ENCODE peak calls at places on chromosomes 12 and 14, in six cellular contexts. B is AG04450, M is astrocyte of the spinal cord, P is astrocyte, C is uterus, Y is fibroblast of lung. U is an unnamed sample.

GRCh38 chr12:71958056-71958455 is 19.4 kb downstream of the TPH2 start:
- DNase-seq in M (peak), B (no peak), P (peak), C (no peak), Y (peak), U (no peak)

GRCh38 chr14:37985826-37986470 is 221.8 kb upstream of the SSTR1 start:
- DNase-seq in C (no peak), Y (peak), B (peak), P (peak), M (peak), U (peak)

GRCh38 chr12:28063355-28063885 is 90.9 kb upstream of the PTHLH start:
- DNase-seq in P (no peak), M (no peak), Y (no peak), C (no peak), B (no peak), U (no peak)

GRCh38 chr14:89419973-89420482 is 3.0 kb upstream of the FOXN3 start:
- DNase-seq in B (no peak), C (no peak), P (no peak), Y (no peak), M (no peak), U (no peak)

GRCh38 chr12:56593909-56594621 is 36.1 kb downstream of the BAZ2A start:
- DNase-seq in Y (peak), C (peak), P (peak), M (peak), B (peak), U (peak)

GRCh38 chr12:45615268-45615667 is 114.2 kb upstream of the ARID2 start:
- DNase-seq in Y (peak), M (peak), P (peak), C (no peak), B (peak), U (peak)

GRCh38 chr14:63204407-63205280 is at the start of gene RHOJ:
- DNase-seq in P (peak), B (no peak), Y (peak), M (peak), C (peak), U (no peak)

GRCh38 chr12:45284096-45284901 is 68.4 kb downstream of the ANO6 start:
- DNase-seq in Y (peak), M (peak), P (peak), B (peak), C (no peak), U (no peak)

GRCh38 chr12:67630373-67631088 is 18.0 kb upstream of the DYRK2 start:
- DNase-seq in P (no peak), B (no peak), M (peak), Y (peak), C (peak), U (no peak)

GRCh38 chr12:20801035-20801434 is 9.5 kb upstream of the SLCO1B3 start:
- DNase-seq in C (no peak), B (no peak), M (no peak), Y (no peak), P (no peak), U (no peak)

GRCh38 chr12:71755146-71755892 is 656 bp downstream of the RAB21 start:
- DNase-seq in M (peak), B (no peak), P (peak), Y (peak), C (peak), U (peak)

GRCh38 chr14:102949062-102949800 is 26.8 kb downstream of the AMN start:
- DNase-seq in P (peak), Y (peak), M (no peak), B (no peak), C (no peak), U (no peak)

GRCh38 chr14:61565836-61566536 is 129.3 kb upstream of the HIF1A start:
- DNase-seq in P (peak), B (no peak), Y (peak), C (no peak), M (peak), U (peak)

GRCh38 chr12:64407342-64408223 is 3.4 kb downstream of the XPOT start:
- DNase-seq in B (no peak), C (no peak), M (no peak), Y (no peak), P (no peak), U (no peak)

DNA sequence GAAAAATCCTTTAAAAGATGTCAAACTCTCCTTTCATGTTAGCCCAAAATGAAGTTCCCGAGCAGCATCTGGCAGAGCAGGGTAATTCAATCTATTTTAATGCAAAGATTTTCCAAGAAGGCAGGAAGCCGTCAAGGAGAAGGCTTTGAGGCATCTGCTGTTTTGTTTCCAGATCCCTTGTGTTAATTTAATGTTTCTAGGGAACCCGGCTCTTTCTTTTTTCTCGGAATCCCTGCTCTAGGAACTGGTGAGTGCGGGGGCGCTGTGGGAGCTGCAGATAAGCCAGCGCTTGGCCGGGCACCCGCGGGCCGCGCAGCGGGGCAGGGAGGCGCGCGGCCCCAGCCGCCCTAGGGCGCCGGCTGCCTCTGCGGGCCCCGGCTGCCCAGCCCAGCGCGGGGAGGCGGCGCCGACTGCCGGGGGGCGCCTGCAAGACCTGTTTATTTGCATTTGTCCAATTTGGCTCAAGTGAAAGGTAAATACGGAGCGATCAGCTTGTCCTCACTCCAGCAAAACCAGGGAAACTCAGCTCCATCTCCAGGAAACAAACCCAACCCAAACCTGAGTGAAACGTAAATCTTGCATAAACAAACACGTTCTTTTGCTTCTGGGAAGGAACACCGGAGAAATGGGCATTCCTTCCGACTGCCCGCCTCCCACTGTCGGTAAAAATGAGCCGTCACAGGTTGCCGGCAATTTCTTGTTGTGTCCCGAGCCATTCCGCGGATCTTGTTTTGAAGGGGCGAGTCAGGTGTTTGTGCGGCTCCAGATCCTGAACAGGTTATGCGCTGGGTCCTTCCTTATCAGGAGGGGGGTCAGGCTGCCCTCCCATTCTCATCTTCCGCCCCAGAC is 65.1 kb downstream of the CRADD start:
- DNase-seq in P (peak), Y (peak), M (peak), B (peak), C (peak), U (peak)
- TF ChIP-seq CTCF in P (peak), Y (peak), M (peak), B (peak), C (peak), U (peak)

DNA sequence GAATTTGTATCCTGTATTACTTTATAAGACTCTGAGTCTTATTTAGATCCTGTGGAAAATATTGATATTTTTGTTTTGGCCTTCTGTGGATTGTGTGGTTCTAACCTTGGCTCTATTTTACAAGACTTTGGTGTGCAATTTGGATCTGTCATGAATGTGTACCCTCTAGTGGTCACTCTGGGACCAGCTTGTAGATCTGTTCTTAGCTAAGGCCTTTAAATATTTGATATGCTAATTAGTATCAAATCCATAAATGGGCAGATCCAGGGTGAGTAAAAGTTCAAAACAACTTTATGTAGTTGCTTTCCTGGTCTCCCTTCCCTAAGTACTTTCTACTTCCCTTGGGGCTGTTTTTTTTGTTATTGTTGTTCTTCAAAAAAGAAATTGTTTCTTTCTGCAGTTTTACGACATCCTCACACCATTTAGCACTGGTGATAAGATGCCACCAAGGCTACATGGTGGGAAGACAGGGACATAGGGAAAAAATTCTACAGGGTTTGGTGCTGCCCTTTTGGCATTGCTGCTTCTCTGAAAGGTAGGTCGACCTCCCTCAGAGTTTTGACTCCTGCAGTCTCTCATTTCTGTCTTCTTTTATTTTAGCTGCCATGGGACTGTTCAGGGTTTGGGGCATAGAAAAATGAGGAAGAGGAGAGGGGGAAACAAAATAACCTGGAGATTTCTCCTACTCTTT is 238.5 kb downstream of the GPHN start:
- DNase-seq in P (peak), B (peak), Y (peak), M (peak), C (no peak), U (peak)
- TF ChIP-seq CTCF in P (peak), B (peak), Y (peak), M (peak), C (peak), U (peak)

GRCh38 chr14:100030441-100031153 is 34.6 kb upstream of the EVL start:
- DNase-seq in M (peak), Y (peak), B (peak), C (peak), P (peak), U (peak)

GRCh38 chr14:100032749-100033148 is 32.5 kb upstream of the EVL start:
- DNase-seq in M (no peak), B (no peak), C (no peak), P (no peak), Y (no peak), U (no peak)

GRCh38 chr14:100027771-100028490 is 37.3 kb upstream of the EVL start:
- DNase-seq in M (no peak), C (no peak), B (no peak), P (peak), Y (peak), U (no peak)

GRCh38 chr14:100031506-100032281 is 33.5 kb upstream of the EVL start:
- DNase-seq in Y (peak), B (peak), C (peak), M (peak), P (peak), U (peak)

GRCh38 chr14:100028990-100029677 is 36.1 kb upstream of the EVL start:
- DNase-seq in Y (peak), M (peak), B (no peak), C (no peak), P (peak), U (no peak)
- TF ChIP-seq CTCF in Y (peak), M (peak), B (no peak), C (no peak), P (no peak), U (peak)

DNA sequence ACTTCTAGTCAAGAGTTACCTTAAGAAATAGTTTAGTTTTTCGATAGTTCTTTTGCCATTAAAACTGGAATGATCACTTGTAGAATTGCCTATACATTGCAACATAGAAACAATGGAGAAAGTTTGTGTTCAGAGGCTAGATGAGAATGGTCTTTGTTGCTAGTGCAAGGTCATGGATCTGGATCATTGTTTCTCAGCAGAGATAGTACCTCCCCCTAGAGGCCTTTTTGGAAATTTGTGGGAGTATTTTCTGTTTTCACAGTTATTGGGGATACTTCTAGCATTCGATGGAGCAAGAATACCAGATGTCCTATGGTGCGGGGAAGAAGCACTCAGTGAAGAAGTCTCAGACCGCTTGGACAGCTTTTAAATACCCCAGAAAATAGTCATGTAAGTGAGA is 138.8 kb upstream of the HMGA2 start:
- DNase-seq in M (peak), B (no peak), Y (no peak), P (no peak), C (no peak), U (peak)
- TF ChIP-seq CTCF in M (peak), B (peak), Y (peak), P (peak), C (peak), U (peak)

DNA sequence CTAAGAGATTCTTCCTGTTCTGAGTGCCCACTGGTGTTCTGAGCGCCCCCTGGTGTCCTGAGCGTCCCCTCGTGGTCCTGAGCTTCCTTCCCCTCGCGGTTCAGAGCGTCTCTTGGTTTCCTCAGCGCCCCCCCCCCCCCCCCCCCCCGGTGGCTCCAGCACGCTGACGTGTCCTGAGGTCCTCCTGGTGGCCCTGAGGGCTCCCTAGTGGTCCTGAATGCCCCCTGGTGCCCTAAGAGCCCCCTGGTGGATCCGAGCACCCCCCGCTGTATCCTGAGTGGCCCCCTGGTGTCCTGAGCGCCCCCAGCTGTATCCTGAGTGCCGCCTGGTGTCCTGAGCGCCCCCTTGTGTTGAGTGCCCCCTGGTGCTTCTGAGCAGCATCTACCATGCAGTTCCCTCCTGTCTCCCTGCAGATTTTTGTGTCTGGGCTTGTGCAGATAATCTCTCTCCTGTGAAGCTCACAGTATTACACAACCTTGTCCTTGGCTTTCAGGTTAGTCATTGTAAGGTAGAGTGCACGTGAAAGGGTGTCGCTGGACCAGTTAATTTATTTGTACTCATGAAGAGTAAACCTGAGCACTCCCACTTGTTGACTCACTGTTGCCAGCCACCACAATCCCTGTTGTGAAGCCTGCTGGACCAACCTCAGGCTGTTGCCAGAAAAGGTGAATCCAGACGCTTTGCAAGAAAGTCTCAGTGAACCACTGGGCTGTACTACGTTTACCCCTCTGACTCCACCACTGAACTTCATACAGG is 1168.4 kb downstream of the TMEM121 start:
- DNase-seq in B (no peak), C (no peak), Y (no peak), P (no peak), M (no peak), U (peak)
- TF ChIP-seq CTCF in B (no peak), C (no peak), Y (no peak), P (no peak), M (no peak), U (no peak)

GRCh38 chr12:2460051-2460450 is 334.7 kb upstream of the FKBP4 start:
- DNase-seq in C (no peak), P (peak), M (no peak), B (no peak), Y (peak), U (no peak)

GRCh38 chr12:2458113-2458414 is 336.7 kb upstream of the FKBP4 start:
- DNase-seq in Y (no peak), M (no peak), C (no peak), B (no peak), P (no peak), U (no peak)

GRCh38 chr12:2461645-2462044 is 333.1 kb upstream of the FKBP4 start:
- DNase-seq in C (no peak), B (no peak), P (no peak), Y (no peak), M (no peak), U (no peak)

GRCh38 chr12:2462087-2462486 is 332.7 kb upstream of the FKBP4 start:
- DNase-seq in P (no peak), Y (no peak), B (no peak), C (no peak), M (no peak), U (no peak)

GRCh38 chr12:2461046-2461445 is 333.7 kb upstream of the FKBP4 start:
- DNase-seq in C (no peak), P (no peak), Y (no peak), B (no peak), M (no peak), U (no peak)
- TF ChIP-seq CTCF in C (no peak), P (no peak), Y (no peak), B (no peak), M (no peak), U (no peak)

GRCh38 chr12:124557518-124558223 is 9.7 kb downstream of the NCOR2 start:
- DNase-seq in Y (no peak), P (no peak), C (no peak), B (no peak), M (no peak), U (no peak)
- TF ChIP-seq CTCF in Y (no peak), P (no peak), C (no peak), B (no peak), M (no peak), U (no peak)

GRCh38 chr12:2879853-2880252 is 2.8 kb downstream of the RHNO1 start:
- DNase-seq in C (no peak), P (no peak), B (no peak), Y (no peak), M (no peak), U (no peak)

GRCh38 chr12:2876431-2877046 is 435 bp downstream of the FOXM1 start:
- DNase-seq in B (no peak), P (no peak), C (no peak), Y (peak), M (peak), U (peak)

GRCh38 chr12:2877959-2878732 is 1.1 kb downstream of the RHNO1 start:
- DNase-seq in P (no peak), M (peak), C (no peak), B (no peak), Y (peak), U (peak)

GRCh38 chr12:2877047-2877958 is at the start of the genes FOXM1 and RHNO1:
- DNase-seq in Y (peak), C (peak), B (peak), P (peak), M (peak), U (peak)
- TF ChIP-seq CTCF in Y (no peak), C (peak), B (peak), P (no peak), M (peak), U (no peak)

DNA sequence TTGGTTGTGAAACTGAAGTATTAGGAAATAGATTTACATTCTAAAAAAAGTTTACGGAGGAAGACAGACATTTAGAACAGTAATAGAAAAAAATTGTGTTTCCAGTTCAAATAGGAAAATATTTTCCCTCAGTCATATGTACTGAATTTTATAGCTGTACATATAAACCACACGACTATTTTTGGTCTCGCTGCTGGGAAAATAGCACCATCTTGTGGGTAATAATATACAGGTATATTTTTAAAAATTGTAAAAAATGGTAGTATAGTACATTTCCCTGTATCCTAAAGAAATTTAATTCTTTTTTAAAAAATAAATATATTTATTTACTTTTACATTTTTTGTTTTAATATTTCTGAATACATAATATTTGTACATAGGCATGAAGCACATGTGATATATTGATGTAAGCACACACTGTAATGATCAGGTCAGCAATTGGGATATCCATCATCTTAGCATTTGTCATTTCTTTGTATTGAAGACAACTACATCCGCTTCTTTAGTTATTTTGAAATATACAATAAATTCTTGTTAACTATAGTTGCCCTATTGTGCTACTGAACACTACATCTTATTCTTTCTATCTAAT is 168.6 kb downstream of the ALX1 start:
- DNase-seq in C (no peak), P (no peak), Y (no peak), B (no peak), M (peak), U (peak)
- TF ChIP-seq CTCF in C (no peak), P (peak), Y (peak), B (peak), M (peak), U (peak)